ENCODE peak calls at places on chromosome 7, in nine cellular contexts. D, Q, W, C, P, B, E, M and K are unnamed samples.
A peak's percentile ranks its signal among the peaks of the same experiment; 100 is the strongest.

GRCh38 chr7:74372511-74373111 is 81.1 kb upstream of the GTF2IRD1 start:
- DNase-seq in D (peak; percentile 45), Q (no peak), W (no peak), C (no peak), P (no peak), B (no peak), E (no peak), M (no peak), K (peak; percentile 85)

GRCh38 chr7:69849268-69849667 is 251.0 kb downstream of the AUTS2 start:
- DNase-seq in D (no peak), Q (no peak), W (no peak), C (no peak), P (no peak), B (no peak), E (no peak), M (no peak), K (no peak)

GRCh38 chr7:121578669-121579068 is 182.6 kb upstream of the FAM3C start:
- DNase-seq in D (no peak), Q (no peak), W (no peak), C (no peak), P (no peak), B (no peak), E (no peak), M (no peak), K (no peak)

GRCh38 chr7:98785929-98786571 is 83.8 kb downstream of the TMEM130 start:
- DNase-seq in D (no peak), Q (no peak), W (no peak), C (no peak), P (no peak), B (no peak), E (no peak), M (no peak), K (no peak)

GRCh38 chr7:156792611-156793010 is 100.4 kb downstream of the LMBR1 start:
- DNase-seq in D (no peak), Q (no peak), W (no peak), C (no peak), P (no peak), B (no peak), E (no peak), M (no peak), K (no peak)

GRCh38 chr7:151919595-151919994 is 36.7 kb upstream of the GALNTL5 start:
- DNase-seq in D (no peak), Q (no peak), W (no peak), C (no peak), P (no peak), B (no peak), E (no peak), M (no peak), K (no peak)

GRCh38 chr7:99184468-99185225 is 23.3 kb downstream of the KPNA7 start:
- DNase-seq in D (no peak), Q (no peak), W (no peak), C (no peak), P (no peak), B (no peak), E (no peak), M (no peak), K (no peak)

GRCh38 chr7:140640727-140641531 is at the start of gene DENND2A:
- DNase-seq in D (peak; percentile 81), Q (no peak), W (peak; percentile 67), C (peak; percentile 16), P (peak; percentile 55), B (peak; percentile 62), E (no peak), M (no peak), K (peak; percentile 93)

GRCh38 chr7:150979706-150980390 is 1.7 kb upstream of the KCNH2 start:
- DNase-seq in D (no peak), Q (no peak), W (no peak), C (no peak), P (no peak), B (no peak), E (no peak), M (no peak), K (peak; percentile 21)

GRCh38 chr7:45088146-45088701 is 545 bp downstream of the NACAD start:
- DNase-seq in D (no peak), Q (no peak), W (no peak), C (no peak), P (no peak), B (no peak), E (no peak), M (no peak), K (no peak)

GRCh38 chr7:149869867-149870266 is 3.9 kb upstream of the ATP6V0E2 start:
- DNase-seq in D (no peak), Q (no peak), W (no peak), C (peak; percentile 69), P (no peak), B (no peak), E (no peak), M (peak; percentile 64), K (no peak)

GRCh38 chr7:120740348-120740747 is 117.6 kb downstream of the TSPAN12 start:
- DNase-seq in D (no peak), Q (no peak), W (peak; percentile 43), C (no peak), P (no peak), B (no peak), E (no peak), M (no peak), K (no peak)

GRCh38 chr7:108234981-108235450 is 104.9 kb upstream of the LAMB4 start:
- DNase-seq in D (no peak), Q (no peak), W (no peak), C (peak; percentile 69), P (no peak), B (no peak), E (no peak), M (no peak), K (no peak)

GRCh38 chr7:5198741-5199140 is 8.7 kb downstream of the WIPI2 start:
- DNase-seq in D (no peak), Q (no peak), W (no peak), C (no peak), P (no peak), B (no peak), E (no peak), M (no peak), K (no peak)

GRCh38 chr7:157490465-157490912 is 153.7 kb downstream of the DNAJB6 start:
- DNase-seq in D (no peak), Q (no peak), W (no peak), C (peak; percentile 95), P (no peak), B (no peak), E (no peak), M (peak; percentile 73), K (no peak)

GRCh38 chr7:38451840-38452239 is 178.4 kb upstream of the TARP start:
- DNase-seq in D (no peak), Q (no peak), W (peak; percentile 32), C (no peak), P (no peak), B (peak; percentile 66), E (no peak), M (no peak), K (no peak)

GRCh38 chr7:149887311-149887710 is 13.5 kb downstream of the ATP6V0E2 start:
- DNase-seq in D (no peak), Q (no peak), W (no peak), C (no peak), P (no peak), B (no peak), E (no peak), M (no peak), K (no peak)

GRCh38 chr7:39609084-39609461 is 14.3 kb upstream of the RALA start:
- DNase-seq in D (no peak), Q (no peak), W (no peak), C (peak; percentile 7), P (no peak), B (no peak), E (no peak), M (no peak), K (no peak)

GRCh38 chr7:30796105-30796869 is 25.1 kb downstream of the MINDY4 start:
- DNase-seq in D (no peak), Q (no peak), W (no peak), C (no peak), P (no peak), B (no peak), E (no peak), M (no peak), K (no peak)

GRCh38 chr7:37211097-37211496 is 237.6 kb downstream of the ELMO1 start:
- DNase-seq in D (peak; percentile 59), Q (no peak), W (no peak), C (no peak), P (no peak), B (no peak), E (no peak), M (no peak), K (peak; percentile 79)

GRCh38 chr7:25105911-25106310 is 19.1 kb downstream of the CYCS start:
- DNase-seq in D (no peak), Q (no peak), W (no peak), C (no peak), P (no peak), B (no peak), E (no peak), M (no peak), K (no peak)

GRCh38 chr7:139896831-139897230 is 67.8 kb downstream of the TBXAS1 start:
- DNase-seq in D (peak; percentile 55), Q (no peak), W (no peak), C (no peak), P (no peak), B (no peak), E (no peak), M (no peak), K (peak; percentile 78)

GRCh38 chr7:2520131-2520807 is 695 bp downstream of the LFNG start:
- DNase-seq in D (no peak), Q (no peak), W (no peak), C (no peak), P (peak; percentile 78), B (no peak), E (no peak), M (peak; percentile 59), K (no peak)

GRCh38 chr7:143372070-143372469 is 9.1 kb upstream of the ZYX start:
- DNase-seq in D (no peak), Q (no peak), W (no peak), C (peak; percentile 81), P (no peak), B (no peak), E (peak; percentile 60), M (peak; percentile 66), K (peak; percentile 79)

GRCh38 chr7:4665661-4666060 is 16.4 kb upstream of the FOXK1 start:
- DNase-seq in D (no peak), Q (no peak), W (no peak), C (no peak), P (peak; percentile 54), B (no peak), E (no peak), M (no peak), K (no peak)

GRCh38 chr7:73865738-73866445 is 4.9 kb downstream of the TMEM270 start:
- DNase-seq in D (peak; percentile 67), Q (no peak), W (no peak), C (peak; percentile 59), P (peak; percentile 21), B (no peak), E (no peak), M (peak; percentile 31), K (peak; percentile 63)

GRCh38 chr7:46559194-46559576 is 638.1 kb upstream of the IGFBP3 start:
- DNase-seq in D (no peak), Q (no peak), W (no peak), C (no peak), P (no peak), B (no peak), E (no peak), M (no peak), K (no peak)

GRCh38 chr7:140526901-140527664 is 47.8 kb upstream of the MKRN1 start:
- DNase-seq in D (no peak), Q (no peak), W (no peak), C (no peak), P (no peak), B (no peak), E (no peak), M (no peak), K (no peak)